ENCODE peak calls at places on chromosome 11, in eight cellular contexts. One of them, this sample, is unnamed.

GRCh38 chr11:57310091-57310490 is 14.7 kb downstream of the TNKS1BP1 start:
- DNase-seq in stomach: no peak
- DNase-seq in islet precursor cell: no peak
- DNase-seq in HTR-8/SVneo: no peak
- DNase-seq in stimulated activated CD4-positive, alpha-beta T cell treated with anti-CD3 and anti-CD28 coated beads, Interleukin-1b, Interleukin-23, amount 100 ng/mL, for 1 hour: no peak
- DNase-seq in GM12891: no peak
- DNase-seq in CD4-positive, CD25-positive, alpha-beta regulatory T cell: no peak
- DNase-seq in ACHN: no peak
- DNase-seq in this sample: no peak

GRCh38 chr11:47060807-47061206 is 115.9 kb downstream of the ARFGAP2 start:
- DNase-seq in stomach: no peak
- DNase-seq in islet precursor cell: no peak
- DNase-seq in HTR-8/SVneo: no peak
- DNase-seq in stimulated activated CD4-positive, alpha-beta T cell treated with anti-CD3 and anti-CD28 coated beads, Interleukin-1b, Interleukin-23, amount 100 ng/mL, for 1 hour: no peak
- DNase-seq in GM12891: no peak
- DNase-seq in CD4-positive, CD25-positive, alpha-beta regulatory T cell: no peak
- DNase-seq in ACHN: no peak
- DNase-seq in this sample: no peak

GRCh38 chr11:77886401-77886800 is 65.5 kb downstream of the AAMDC start:
- DNase-seq in stomach: no peak
- DNase-seq in islet precursor cell: no peak
- DNase-seq in HTR-8/SVneo: no peak
- DNase-seq in stimulated activated CD4-positive, alpha-beta T cell treated with anti-CD3 and anti-CD28 coated beads, Interleukin-1b, Interleukin-23, amount 100 ng/mL, for 1 hour: no peak
- DNase-seq in GM12891: no peak
- DNase-seq in CD4-positive, CD25-positive, alpha-beta regulatory T cell: no peak
- DNase-seq in ACHN: no peak
- DNase-seq in this sample: no peak

GRCh38 chr11:11724994-11725393 is 103.2 kb upstream of the GALNT18 start:
- DNase-seq in stomach: no peak
- DNase-seq in islet precursor cell: no peak
- DNase-seq in HTR-8/SVneo: no peak
- DNase-seq in stimulated activated CD4-positive, alpha-beta T cell treated with anti-CD3 and anti-CD28 coated beads, Interleukin-1b, Interleukin-23, amount 100 ng/mL, for 1 hour: no peak
- DNase-seq in GM12891: no peak
- DNase-seq in CD4-positive, CD25-positive, alpha-beta regulatory T cell: no peak
- DNase-seq in ACHN: no peak
- DNase-seq in this sample: no peak

GRCh38 chr11:87035976-87036583 is 1.7 kb upstream of the TMEM135 start:
- DNase-seq in stomach: no peak
- DNase-seq in islet precursor cell: no peak
- DNase-seq in HTR-8/SVneo: no peak
- DNase-seq in stimulated activated CD4-positive, alpha-beta T cell treated with anti-CD3 and anti-CD28 coated beads, Interleukin-1b, Interleukin-23, amount 100 ng/mL, for 1 hour: no peak
- DNase-seq in GM12891: no peak
- DNase-seq in CD4-positive, CD25-positive, alpha-beta regulatory T cell: no peak
- DNase-seq in ACHN: no peak
- DNase-seq in this sample: no peak

GRCh38 chr11:74506823-74507222 is 13.3 kb upstream of the LIPT2 start:
- DNase-seq in stomach: no peak
- DNase-seq in islet precursor cell: no peak
- DNase-seq in HTR-8/SVneo: no peak
- DNase-seq in stimulated activated CD4-positive, alpha-beta T cell treated with anti-CD3 and anti-CD28 coated beads, Interleukin-1b, Interleukin-23, amount 100 ng/mL, for 1 hour: no peak
- DNase-seq in GM12891: no peak
- DNase-seq in CD4-positive, CD25-positive, alpha-beta regulatory T cell: no peak
- DNase-seq in ACHN: no peak
- DNase-seq in this sample: no peak

GRCh38 chr11:11025087-11025486 is 167.2 kb upstream of the ZBED5 start:
- DNase-seq in stomach: no peak
- DNase-seq in islet precursor cell: no peak
- DNase-seq in HTR-8/SVneo: peak; percentile 12
- DNase-seq in stimulated activated CD4-positive, alpha-beta T cell treated with anti-CD3 and anti-CD28 coated beads, Interleukin-1b, Interleukin-23, amount 100 ng/mL, for 1 hour: no peak
- DNase-seq in GM12891: no peak
- DNase-seq in CD4-positive, CD25-positive, alpha-beta regulatory T cell: no peak
- DNase-seq in ACHN: no peak
- DNase-seq in this sample: no peak

GRCh38 chr11:120011836-120012235 is 126.1 kb downstream of the TRIM29 start:
- DNase-seq in stomach: no peak
- DNase-seq in islet precursor cell: no peak
- DNase-seq in HTR-8/SVneo: no peak
- DNase-seq in stimulated activated CD4-positive, alpha-beta T cell treated with anti-CD3 and anti-CD28 coated beads, Interleukin-1b, Interleukin-23, amount 100 ng/mL, for 1 hour: no peak
- DNase-seq in GM12891: no peak
- DNase-seq in CD4-positive, CD25-positive, alpha-beta regulatory T cell: no peak
- DNase-seq in ACHN: no peak
- DNase-seq in this sample: no peak

GRCh38 chr11:129979046-129979605 is 23.5 kb downstream of the PRDM10 start:
- DNase-seq in stomach: no peak
- DNase-seq in islet precursor cell: no peak
- DNase-seq in HTR-8/SVneo: no peak
- DNase-seq in stimulated activated CD4-positive, alpha-beta T cell treated with anti-CD3 and anti-CD28 coated beads, Interleukin-1b, Interleukin-23, amount 100 ng/mL, for 1 hour: no peak
- DNase-seq in GM12891: no peak
- DNase-seq in CD4-positive, CD25-positive, alpha-beta regulatory T cell: no peak
- DNase-seq in ACHN: no peak
- DNase-seq in this sample: no peak

GRCh38 chr11:27910186-27910941 is 197.6 kb downstream of the KIF18A start:
- DNase-seq in stomach: no peak
- DNase-seq in islet precursor cell: peak; percentile 91
- DNase-seq in HTR-8/SVneo: no peak
- DNase-seq in stimulated activated CD4-positive, alpha-beta T cell treated with anti-CD3 and anti-CD28 coated beads, Interleukin-1b, Interleukin-23, amount 100 ng/mL, for 1 hour: no peak
- DNase-seq in GM12891: no peak
- DNase-seq in CD4-positive, CD25-positive, alpha-beta regulatory T cell: no peak
- DNase-seq in ACHN: peak; percentile 87
- DNase-seq in this sample: no peak

GRCh38 chr11:3879967-3880542 is 24.6 kb downstream of the STIM1 start:
- DNase-seq in stomach: peak; percentile 51
- DNase-seq in islet precursor cell: no peak
- DNase-seq in HTR-8/SVneo: no peak
- DNase-seq in stimulated activated CD4-positive, alpha-beta T cell treated with anti-CD3 and anti-CD28 coated beads, Interleukin-1b, Interleukin-23, amount 100 ng/mL, for 1 hour: no peak
- DNase-seq in GM12891: no peak
- DNase-seq in CD4-positive, CD25-positive, alpha-beta regulatory T cell: no peak
- DNase-seq in ACHN: peak; percentile 66
- DNase-seq in this sample: no peak

GRCh38 chr11:67538306-67538705 is 15.1 kb upstream of the CABP2 start:
- DNase-seq in stomach: no peak
- DNase-seq in islet precursor cell: no peak
- DNase-seq in HTR-8/SVneo: no peak
- DNase-seq in stimulated activated CD4-positive, alpha-beta T cell treated with anti-CD3 and anti-CD28 coated beads, Interleukin-1b, Interleukin-23, amount 100 ng/mL, for 1 hour: no peak
- DNase-seq in GM12891: no peak
- DNase-seq in CD4-positive, CD25-positive, alpha-beta regulatory T cell: no peak
- DNase-seq in ACHN: no peak
- DNase-seq in this sample: no peak

GRCh38 chr11:372809-373715 is 3.8 kb downstream of the B4GALNT4 start:
- DNase-seq in stomach: no peak
- DNase-seq in islet precursor cell: no peak
- DNase-seq in HTR-8/SVneo: no peak
- DNase-seq in stimulated activated CD4-positive, alpha-beta T cell treated with anti-CD3 and anti-CD28 coated beads, Interleukin-1b, Interleukin-23, amount 100 ng/mL, for 1 hour: no peak
- DNase-seq in GM12891: no peak
- DNase-seq in CD4-positive, CD25-positive, alpha-beta regulatory T cell: no peak
- DNase-seq in ACHN: no peak
- DNase-seq in this sample: no peak

GRCh38 chr11:61961570-61962212 is 5.7 kb downstream of the FTH1 start:
- DNase-seq in stomach: peak; percentile 67
- DNase-seq in islet precursor cell: peak; percentile 62
- DNase-seq in HTR-8/SVneo: no peak
- DNase-seq in stimulated activated CD4-positive, alpha-beta T cell treated with anti-CD3 and anti-CD28 coated beads, Interleukin-1b, Interleukin-23, amount 100 ng/mL, for 1 hour: no peak
- DNase-seq in GM12891: no peak
- DNase-seq in CD4-positive, CD25-positive, alpha-beta regulatory T cell: peak; percentile 29
- DNase-seq in ACHN: peak; percentile 94
- DNase-seq in this sample: no peak

GRCh38 chr11:17462940-17463339 is 13.7 kb downstream of the ABCC8 start:
- DNase-seq in stomach: no peak
- DNase-seq in islet precursor cell: no peak
- DNase-seq in HTR-8/SVneo: no peak
- DNase-seq in stimulated activated CD4-positive, alpha-beta T cell treated with anti-CD3 and anti-CD28 coated beads, Interleukin-1b, Interleukin-23, amount 100 ng/mL, for 1 hour: no peak
- DNase-seq in GM12891: no peak
- DNase-seq in CD4-positive, CD25-positive, alpha-beta regulatory T cell: no peak
- DNase-seq in ACHN: no peak
- DNase-seq in this sample: no peak

GRCh38 chr11:66701432-66702240 is 23.9 kb upstream of the RBM4B start:
- DNase-seq in stomach: peak; percentile 48
- DNase-seq in islet precursor cell: no peak
- DNase-seq in HTR-8/SVneo: no peak
- DNase-seq in stimulated activated CD4-positive, alpha-beta T cell treated with anti-CD3 and anti-CD28 coated beads, Interleukin-1b, Interleukin-23, amount 100 ng/mL, for 1 hour: no peak
- DNase-seq in GM12891: no peak
- DNase-seq in CD4-positive, CD25-positive, alpha-beta regulatory T cell: no peak
- DNase-seq in ACHN: no peak
- DNase-seq in this sample: no peak

GRCh38 chr11:122723106-122723505 is 67.6 kb downstream of the UBASH3B start:
- DNase-seq in stomach: no peak
- DNase-seq in islet precursor cell: no peak
- DNase-seq in HTR-8/SVneo: no peak
- DNase-seq in stimulated activated CD4-positive, alpha-beta T cell treated with anti-CD3 and anti-CD28 coated beads, Interleukin-1b, Interleukin-23, amount 100 ng/mL, for 1 hour: no peak
- DNase-seq in GM12891: no peak
- DNase-seq in CD4-positive, CD25-positive, alpha-beta regulatory T cell: no peak
- DNase-seq in ACHN: no peak
- DNase-seq in this sample: no peak

GRCh38 chr11:118705111-118705741 is 25.8 kb upstream of the TREH start:
- DNase-seq in stomach: no peak
- DNase-seq in islet precursor cell: no peak
- DNase-seq in HTR-8/SVneo: no peak
- DNase-seq in stimulated activated CD4-positive, alpha-beta T cell treated with anti-CD3 and anti-CD28 coated beads, Interleukin-1b, Interleukin-23, amount 100 ng/mL, for 1 hour: no peak
- DNase-seq in GM12891: no peak
- DNase-seq in CD4-positive, CD25-positive, alpha-beta regulatory T cell: peak; percentile 61
- DNase-seq in ACHN: no peak
- DNase-seq in this sample: no peak

GRCh38 chr11:70824590-70825300 is 426.4 kb downstream of the CTTN start:
- DNase-seq in stomach: no peak
- DNase-seq in islet precursor cell: no peak
- DNase-seq in HTR-8/SVneo: no peak
- DNase-seq in stimulated activated CD4-positive, alpha-beta T cell treated with anti-CD3 and anti-CD28 coated beads, Interleukin-1b, Interleukin-23, amount 100 ng/mL, for 1 hour: no peak
- DNase-seq in GM12891: no peak
- DNase-seq in CD4-positive, CD25-positive, alpha-beta regulatory T cell: no peak
- DNase-seq in ACHN: no peak
- DNase-seq in this sample: no peak

GRCh38 chr11:9001736-9002135 is 2.1 kb downstream of the NRIP3 start:
- DNase-seq in stomach: no peak
- DNase-seq in islet precursor cell: peak; percentile 69
- DNase-seq in HTR-8/SVneo: peak; percentile 54
- DNase-seq in stimulated activated CD4-positive, alpha-beta T cell treated with anti-CD3 and anti-CD28 coated beads, Interleukin-1b, Interleukin-23, amount 100 ng/mL, for 1 hour: no peak
- DNase-seq in GM12891: no peak
- DNase-seq in CD4-positive, CD25-positive, alpha-beta regulatory T cell: no peak
- DNase-seq in ACHN: peak; percentile 84
- DNase-seq in this sample: no peak

GRCh38 chr11:71483689-71484088 is 30.7 kb downstream of the NADSYN1 start:
- DNase-seq in stomach: no peak
- DNase-seq in islet precursor cell: no peak
- DNase-seq in HTR-8/SVneo: no peak
- DNase-seq in stimulated activated CD4-positive, alpha-beta T cell treated with anti-CD3 and anti-CD28 coated beads, Interleukin-1b, Interleukin-23, amount 100 ng/mL, for 1 hour: no peak
- DNase-seq in GM12891: no peak
- DNase-seq in CD4-positive, CD25-positive, alpha-beta regulatory T cell: no peak
- DNase-seq in ACHN: no peak
- DNase-seq in this sample: no peak

GRCh38 chr11:77854838-77855237 is 33.9 kb downstream of the AAMDC start:
- DNase-seq in stomach: no peak
- DNase-seq in islet precursor cell: no peak
- DNase-seq in HTR-8/SVneo: no peak
- DNase-seq in stimulated activated CD4-positive, alpha-beta T cell treated with anti-CD3 and anti-CD28 coated beads, Interleukin-1b, Interleukin-23, amount 100 ng/mL, for 1 hour: no peak
- DNase-seq in GM12891: no peak
- DNase-seq in CD4-positive, CD25-positive, alpha-beta regulatory T cell: no peak
- DNase-seq in ACHN: no peak
- DNase-seq in this sample: no peak

GRCh38 chr11:60785806-60786361 is 751 bp downstream of the MS4A10 start:
- DNase-seq in stomach: no peak
- DNase-seq in islet precursor cell: no peak
- DNase-seq in HTR-8/SVneo: no peak
- DNase-seq in stimulated activated CD4-positive, alpha-beta T cell treated with anti-CD3 and anti-CD28 coated beads, Interleukin-1b, Interleukin-23, amount 100 ng/mL, for 1 hour: no peak
- DNase-seq in GM12891: no peak
- DNase-seq in CD4-positive, CD25-positive, alpha-beta regulatory T cell: no peak
- DNase-seq in ACHN: no peak
- DNase-seq in this sample: no peak

This sample was measured in cortex of kidney.